ENCODE peak calls at places on chromosomes 7 and 10, in eight cellular contexts. Z is adrenal gland, P is heart left ventricle, W is uterus, G is tibial nerve, A is body of pancreas, U is gastrocnemius medialis, S is lower leg skin. B is an unnamed sample.

GRCh38 chr10:71396084-71396713 is 521 bp upstream of the CDH23 start:
- DNase-seq in Z (peak; percentile 46), W (peak; percentile 74), U (peak; percentile 36), P (peak; percentile 73), A (peak; percentile 65), G (peak; percentile 36), S (no peak), B (peak; percentile 71)

GRCh38 chr7:123126691-123127090 is 73.1 kb downstream of the SLC13A1 start:
- DNase-seq in A (no peak), S (no peak), W (no peak), Z (no peak), P (no peak), G (no peak), U (no peak), B (no peak)

GRCh38 chr10:124724279-124725027 is 19.7 kb downstream of the FAM53B start:
- DNase-seq in Z (peak; percentile 69), G (no peak), P (peak; percentile 44), U (no peak), W (peak; percentile 13), S (no peak), A (peak; percentile 59), B (peak; percentile 44)

GRCh38 chr10:55174419-55174818 is 373.4 kb upstream of the PCDH15 start:
- DNase-seq in Z (no peak), S (no peak), G (no peak), U (no peak), A (no peak), P (no peak), W (no peak), B (no peak)

GRCh38 chr7:125490167-125490566 is 560.5 kb upstream of the POT1 start:
- DNase-seq in A (no peak), G (no peak), U (no peak), S (no peak), W (no peak), P (no peak), Z (no peak), B (no peak)

GRCh38 chr10:50540069-50540825 is 83.5 kb downstream of the SGMS1 start:
- DNase-seq in W (no peak), A (no peak), P (no peak), U (no peak), Z (no peak), S (no peak), G (no peak), B (no peak)

GRCh38 chr7:125347264-125347663 is 417.6 kb upstream of the POT1 start:
- DNase-seq in U (no peak), S (no peak), G (no peak), P (no peak), A (no peak), W (no peak), Z (no peak), B (no peak)

GRCh38 chr7:142470336-142470830 is 212.5 kb upstream of the PRSS58 start:
- DNase-seq in G (no peak), Z (no peak), U (no peak), P (no peak), S (no peak), W (no peak), A (no peak), B (no peak)

GRCh38 chr7:95427123-95427522 is 7.7 kb downstream of the PON2 start:
- DNase-seq in S (no peak), G (no peak), W (no peak), A (no peak), Z (no peak), U (no peak), P (no peak), B (no peak)

GRCh38 chr10:15558136-15558535 is 161.6 kb downstream of the ITGA8 start:
- DNase-seq in S (no peak), W (no peak), U (no peak), Z (no peak), P (no peak), A (no peak), G (no peak), B (no peak)

GRCh38 chr7:136050462-136050847 is 73.3 kb upstream of the MTPN start:
- DNase-seq in S (no peak), A (no peak), W (no peak), Z (no peak), P (no peak), U (no peak), G (no peak), B (no peak)

GRCh38 chr7:151176401-151176800 is 8.9 kb upstream of the GBX1 start:
- DNase-seq in A (no peak), U (no peak), S (no peak), Z (no peak), W (no peak), P (no peak), G (no peak), B (no peak)

GRCh38 chr10:123518765-123519164 is 147.4 kb upstream of the GPR26 start:
- DNase-seq in S (no peak), G (no peak), P (no peak), U (no peak), A (no peak), Z (no peak), W (no peak), B (no peak)

GRCh38 chr10:72034040-72034499 is 54.3 kb downstream of the SPOCK2 start:
- DNase-seq in Z (no peak), U (no peak), W (no peak), G (no peak), S (no peak), P (no peak), A (no peak), B (no peak)

GRCh38 chr7:28481131-28481926 is 69.0 kb downstream of the CREB5 start:
- DNase-seq in U (no peak), P (no peak), Z (no peak), A (no peak), G (peak; percentile 28), S (no peak), W (no peak), B (no peak)

GRCh38 chr10:90605506-90605905 is 252.3 kb downstream of the HTR7 start:
- DNase-seq in U (no peak), W (no peak), S (no peak), G (no peak), A (no peak), P (no peak), Z (no peak), B (no peak)

GRCh38 chr10:47022311-47023131 is 111.3 kb downstream of the PTPN20 start:
- DNase-seq in S (no peak), Z (no peak), P (peak; percentile 75), U (peak; percentile 21), A (no peak), G (no peak), W (peak; percentile 16), B (peak; percentile 10)

GRCh38 chr7:101630591-101630990 is 1.5 kb upstream of the MYL10 start:
- DNase-seq in G (no peak), P (no peak), W (no peak), S (no peak), Z (no peak), U (no peak), A (no peak), B (no peak)

DNA sequence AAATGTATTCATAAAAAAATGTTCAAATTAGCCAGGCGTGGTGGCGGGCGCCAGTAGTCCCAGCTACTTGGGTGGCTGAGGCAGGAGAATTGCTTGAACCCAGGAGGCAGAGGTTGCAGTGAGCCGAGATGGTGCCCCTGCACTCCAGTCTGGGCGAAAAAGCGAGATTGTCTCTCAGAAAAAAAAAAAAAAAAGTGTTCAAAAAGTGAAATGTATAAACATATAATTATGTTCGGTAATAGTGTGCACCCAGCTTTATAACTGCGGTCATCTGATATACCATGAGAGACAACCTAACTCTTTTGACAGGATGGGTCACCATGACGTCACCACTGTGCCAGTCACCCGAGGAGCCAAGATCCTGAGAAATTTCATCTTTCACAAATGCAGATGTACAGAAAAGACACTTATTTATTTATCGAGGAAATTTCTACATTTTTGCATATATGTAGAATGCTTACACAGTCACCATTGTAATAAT is 594 bp upstream of the RP9 start:
- DNase-seq in G (no peak), P (no peak), Z (peak; percentile 23), W (no peak), S (no peak), A (no peak), U (no peak), B (no peak)
- TF ChIP-seq CTCF in G (no peak), P (no peak), Z (no peak), W (no peak), S (no peak), A (no peak), U (no peak), B (no peak)

DNA sequence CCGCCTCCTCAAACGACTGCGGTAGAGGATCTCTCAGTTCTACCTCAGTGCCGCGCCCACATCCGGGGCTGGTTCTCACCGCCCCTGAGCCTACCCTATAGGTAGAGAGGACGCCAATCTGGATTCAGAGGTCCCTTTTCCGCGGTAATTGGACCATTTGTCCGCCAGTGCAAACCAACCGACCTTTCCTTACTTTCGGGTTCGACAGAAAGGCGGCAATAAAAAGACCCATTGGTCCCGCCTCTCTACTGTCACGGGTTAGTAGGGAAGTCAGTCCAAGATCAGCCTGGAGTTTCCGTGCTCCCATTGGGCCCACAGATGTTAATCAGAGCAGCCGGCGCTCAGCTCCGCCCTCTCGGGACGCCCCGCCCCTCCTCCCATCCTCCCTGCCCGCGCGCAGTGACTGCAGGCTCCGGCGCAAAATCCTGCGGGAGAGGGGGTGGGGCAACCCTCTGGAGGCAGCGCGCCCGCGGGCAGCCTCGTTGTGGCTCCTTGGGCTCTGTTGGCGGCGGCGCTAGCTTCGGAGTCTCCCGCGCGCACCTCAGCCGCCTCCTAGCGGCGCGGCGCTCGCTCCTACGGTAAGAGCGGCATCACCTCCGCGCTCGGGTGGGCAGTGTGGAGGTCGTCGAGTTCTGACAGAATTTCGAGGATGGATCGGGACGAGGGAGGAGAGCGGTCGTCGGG is at the start of the genes PHTF2 and TMEM60:
- DNase-seq in U (peak; percentile 99), A (peak; percentile 99), S (peak; percentile 99), W (peak; percentile 98), P (peak; percentile 98), G (peak; percentile 97), Z (peak; percentile 99), B (peak; percentile 100)
- TF ChIP-seq POLR2A in U (peak; percentile 93), A (peak; percentile 90), S (no peak), W (peak; percentile 75), P (no peak), G (peak; percentile 48), Z (peak; percentile 92), B (peak; percentile 83)

GRCh38 chr10:8520382-8520781 is 465.9 kb downstream of the GATA3 start:
- DNase-seq in A (no peak), Z (no peak), G (no peak), W (no peak), P (no peak), U (no peak), S (no peak), B (no peak)
- TF ChIP-seq CTCF in A (no peak), Z (no peak), G (no peak), W (no peak), P (no peak), U (no peak), S (no peak), B (peak; percentile 14)

DNA sequence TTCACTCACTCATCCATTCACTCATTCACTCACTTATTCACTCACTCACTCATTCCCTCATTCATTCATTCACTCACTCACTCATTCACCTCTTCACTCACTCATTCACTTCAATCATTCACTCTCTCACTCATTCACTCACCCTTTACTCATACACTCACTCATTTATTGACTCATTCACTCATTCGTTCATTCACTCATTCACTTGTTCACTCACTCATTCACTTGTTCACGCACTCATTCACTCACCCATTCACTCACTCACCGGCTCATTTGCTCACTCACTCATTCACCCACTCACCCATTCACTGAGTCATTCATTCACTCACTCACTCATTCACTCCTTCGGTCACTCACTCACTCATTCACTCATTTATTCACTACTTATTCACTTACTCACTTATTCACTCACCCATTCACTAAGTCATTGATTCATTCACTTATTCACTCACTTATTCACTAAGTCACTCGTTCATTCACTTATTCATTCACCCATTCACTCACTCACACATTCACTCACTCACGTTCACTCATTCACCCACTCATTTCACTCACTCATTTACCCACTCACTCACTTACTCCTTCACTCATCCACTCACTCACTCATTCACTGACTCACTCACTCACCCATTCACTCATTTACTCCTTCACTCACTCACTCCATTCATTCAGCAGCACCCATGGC is 4.7 kb upstream of the PFKP start:
- DNase-seq in A (no peak), U (no peak), S (no peak), G (no peak), P (no peak), W (no peak), Z (no peak), B (no peak)
- TF ChIP-seq POLR2A in A (no peak), U (no peak), S (no peak), G (no peak), P (no peak), W (no peak), Z (no peak), B (no peak)